ENCODE peak calls at places on chromosomes 16 and 17, in ten cellular contexts. G is amygdala; D is heart right ventricle; A is activated T-helper 1 cell treated with anti-CD3 and anti-CD28 coated beads, Interleukin-2, amount 50 U/mL, for 16 hours; Q is activated naive CD4-positive, alpha-beta T cell treated with Interleukin-2 at 50 U/mL for 16 hours; P is activated T-cell treated with anti-CD3 and anti-CD28 coated beads for 1 hour; T is activated CD4-positive, alpha-beta T cell treated with anti-CD3 and anti-CD28 coated beads, Interleukin-2, amount 10 ng/mL, durations not matched to agents 24 days and 14 days; O is suprapubic skin; K is T47D; W is T-helper 9 cell. H is an unnamed sample.
A peak's percentile ranks its signal among the peaks of the same experiment; 100 is the strongest.

GRCh38 chr16:51577621-51578303 is 426.7 kb upstream of the SALL1 start:
- DNase-seq in G (no peak), D (no peak), A (no peak), Q (no peak), P (no peak), T (no peak), O (no peak), K (no peak), W (no peak), H (no peak)

GRCh38 chr16:57531635-57532220 is 4.6 kb downstream of the CCDC102A start:
- DNase-seq in G (no peak), D (no peak), A (no peak), Q (no peak), P (no peak), T (no peak), O (peak; percentile 33), K (no peak), W (no peak), H (no peak)

GRCh38 chr17:69967910-69968411 is 107.1 kb upstream of the KCNJ16 start:
- DNase-seq in G (no peak), D (no peak), A (no peak), Q (no peak), P (no peak), T (no peak), O (no peak), K (no peak), W (no peak), H (no peak)

GRCh38 chr17:43094129-43094834 is 30.9 kb downstream of the BRCA1 start:
- DNase-seq in G (no peak), D (no peak), A (no peak), Q (no peak), P (no peak), T (no peak), O (no peak), K (no peak), W (no peak), H (no peak)

GRCh38 chr17:46771601-46772012 is 46.9 kb downstream of the WNT3 start:
- DNase-seq in G (no peak), D (peak; percentile 40), A (no peak), Q (no peak), P (no peak), T (no peak), O (no peak), K (no peak), W (no peak), H (no peak)

GRCh38 chr16:85328665-85329058 is 216.4 kb upstream of the CIBAR2 start:
- DNase-seq in G (no peak), D (no peak), A (no peak), Q (no peak), P (no peak), T (no peak), O (no peak), K (no peak), W (no peak), H (no peak)

GRCh38 chr17:76447931-76448652 is 4.9 kb downstream of the UBE2O start:
- DNase-seq in G (no peak), D (no peak), A (no peak), Q (no peak), P (no peak), T (no peak), O (no peak), K (no peak), W (no peak), H (no peak)

GRCh38 chr17:37292429-37293139 is 83.2 kb upstream of the C17orf78 start:
- DNase-seq in G (no peak), D (no peak), A (no peak), Q (no peak), P (no peak), T (no peak), O (no peak), K (no peak), W (no peak), H (no peak)

GRCh38 chr16:27350006-27350405 is 36.2 kb downstream of the IL4R start:
- DNase-seq in G (no peak), D (no peak), A (no peak), Q (no peak), P (no peak), T (no peak), O (no peak), K (no peak), W (no peak), H (no peak)

GRCh38 chr17:59964455-59965328 is at the start of gene RNFT1:
- DNase-seq in G (peak; percentile 45), D (peak; percentile 93), A (peak; percentile 88), Q (peak; percentile 92), P (peak; percentile 95), T (peak; percentile 97), O (peak; percentile 93), K (peak; percentile 92), W (peak; percentile 90), H (peak; percentile 89)